ENCODE peak calls at places on chromosomes 13 and 19, in eight cellular contexts. One of them, this sample, is unnamed.

GRCh38 chr13:77836423-77836822 is 82.2 kb downstream of the EDNRB start:
- DNase-seq in heart left ventricle: no peak
- DNase-seq in neural crest cell: no peak
- DNase-seq in coronary artery: no peak
- DNase-seq in astrocyte of the spinal cord: no peak
- DNase-seq in AG04450: no peak
- DNase-seq in mucosa of descending colon: no peak
- DNase-seq in brain microvascular endothelial cell: no peak
- DNase-seq in this sample: no peak

GRCh38 chr19:1265611-1266115 is 3.5 kb upstream of the CIRBP start:
- DNase-seq in heart left ventricle: peak
- DNase-seq in brain microvascular endothelial cell: peak
- DNase-seq in mucosa of descending colon: peak
- DNase-seq in astrocyte of the spinal cord: peak
- DNase-seq in neural crest cell: no peak
- DNase-seq in AG04450: no peak
- DNase-seq in coronary artery: peak
- DNase-seq in this sample: no peak

GRCh38 chr19:16985403-16985802 is 41.2 kb downstream of the CPAMD8 start:
- DNase-seq in brain microvascular endothelial cell: no peak
- DNase-seq in neural crest cell: no peak
- DNase-seq in AG04450: no peak
- DNase-seq in heart left ventricle: no peak
- DNase-seq in coronary artery: no peak
- DNase-seq in mucosa of descending colon: no peak
- DNase-seq in astrocyte of the spinal cord: no peak
- DNase-seq in this sample: no peak

GRCh38 chr19:33514885-33515485 is 6.6 kb downstream of the PEPD start:
- DNase-seq in coronary artery: no peak
- DNase-seq in heart left ventricle: peak
- DNase-seq in astrocyte of the spinal cord: no peak
- DNase-seq in mucosa of descending colon: peak
- DNase-seq in brain microvascular endothelial cell: peak
- DNase-seq in neural crest cell: no peak
- DNase-seq in AG04450: no peak
- DNase-seq in this sample: no peak

GRCh38 chr13:35512271-35512920 is 35.9 kb upstream of the MAB21L1 start:
- DNase-seq in coronary artery: no peak
- DNase-seq in heart left ventricle: peak
- DNase-seq in mucosa of descending colon: no peak
- DNase-seq in AG04450: peak
- DNase-seq in neural crest cell: no peak
- DNase-seq in astrocyte of the spinal cord: peak
- DNase-seq in brain microvascular endothelial cell: peak
- DNase-seq in this sample: no peak

GRCh38 chr19:660793-661426 is 2.1 kb downstream of the RNF126 start:
- DNase-seq in heart left ventricle: peak
- DNase-seq in brain microvascular endothelial cell: no peak
- DNase-seq in neural crest cell: no peak
- DNase-seq in mucosa of descending colon: peak
- DNase-seq in AG04450: no peak
- DNase-seq in astrocyte of the spinal cord: no peak
- DNase-seq in coronary artery: no peak
- DNase-seq in this sample: no peak

GRCh38 chr19:38684078-38684861 is 36.8 kb downstream of the ACTN4 start:
- DNase-seq in AG04450: no peak
- DNase-seq in neural crest cell: no peak
- DNase-seq in mucosa of descending colon: peak
- DNase-seq in brain microvascular endothelial cell: peak
- DNase-seq in astrocyte of the spinal cord: peak
- DNase-seq in coronary artery: peak
- DNase-seq in heart left ventricle: no peak
- DNase-seq in this sample: peak

GRCh38 chr13:108895220-108895704 is 265.9 kb downstream of the MYO16 start:
- DNase-seq in AG04450: no peak
- DNase-seq in mucosa of descending colon: no peak
- DNase-seq in astrocyte of the spinal cord: peak
- DNase-seq in heart left ventricle: no peak
- DNase-seq in coronary artery: no peak
- DNase-seq in neural crest cell: no peak
- DNase-seq in brain microvascular endothelial cell: peak
- DNase-seq in this sample: no peak

GRCh38 chr19:33963514-33963913 is 166.8 kb downstream of the KCTD15 start:
- DNase-seq in neural crest cell: no peak
- DNase-seq in brain microvascular endothelial cell: no peak
- DNase-seq in AG04450: no peak
- DNase-seq in mucosa of descending colon: no peak
- DNase-seq in heart left ventricle: no peak
- DNase-seq in coronary artery: no peak
- DNase-seq in astrocyte of the spinal cord: no peak
- DNase-seq in this sample: no peak

GRCh38 chr13:32297206-32297605 is 18.0 kb downstream of the ZAR1L start:
- DNase-seq in brain microvascular endothelial cell: no peak
- DNase-seq in astrocyte of the spinal cord: no peak
- DNase-seq in heart left ventricle: no peak
- DNase-seq in neural crest cell: no peak
- DNase-seq in mucosa of descending colon: no peak
- DNase-seq in coronary artery: no peak
- DNase-seq in AG04450: no peak
- DNase-seq in this sample: no peak

GRCh38 chr13:99046851-99047250 is 69.0 kb upstream of the DOCK9 start:
- DNase-seq in neural crest cell: no peak
- DNase-seq in mucosa of descending colon: no peak
- DNase-seq in coronary artery: no peak
- DNase-seq in astrocyte of the spinal cord: no peak
- DNase-seq in AG04450: no peak
- DNase-seq in brain microvascular endothelial cell: no peak
- DNase-seq in heart left ventricle: no peak
- DNase-seq in this sample: no peak

GRCh38 chr19:3034845-3035541 is 5.9 kb upstream of the TLE2 start:
- DNase-seq in coronary artery: no peak
- DNase-seq in AG04450: no peak
- DNase-seq in heart left ventricle: no peak
- DNase-seq in astrocyte of the spinal cord: peak
- DNase-seq in mucosa of descending colon: peak
- DNase-seq in neural crest cell: no peak
- DNase-seq in brain microvascular endothelial cell: no peak
- DNase-seq in this sample: no peak

GRCh38 chr19:45331411-45331810 is 8.7 kb upstream of the CKM start:
- DNase-seq in AG04450: no peak
- DNase-seq in brain microvascular endothelial cell: no peak
- DNase-seq in coronary artery: no peak
- DNase-seq in heart left ventricle: no peak
- DNase-seq in astrocyte of the spinal cord: no peak
- DNase-seq in neural crest cell: no peak
- DNase-seq in mucosa of descending colon: no peak
- DNase-seq in this sample: no peak

GRCh38 chr19:42129399-42130253 is 2.6 kb downstream of the POU2F2 start:
- DNase-seq in neural crest cell: no peak
- DNase-seq in coronary artery: no peak
- DNase-seq in heart left ventricle: peak
- DNase-seq in AG04450: no peak
- DNase-seq in astrocyte of the spinal cord: no peak
- DNase-seq in mucosa of descending colon: peak
- DNase-seq in brain microvascular endothelial cell: no peak
- DNase-seq in this sample: peak

GRCh38 chr13:43391021-43391420 is 367.6 kb downstream of the DNAJC15 start:
- DNase-seq in mucosa of descending colon: no peak
- DNase-seq in neural crest cell: no peak
- DNase-seq in heart left ventricle: no peak
- DNase-seq in AG04450: no peak
- DNase-seq in astrocyte of the spinal cord: no peak
- DNase-seq in coronary artery: no peak
- DNase-seq in brain microvascular endothelial cell: no peak
- DNase-seq in this sample: no peak

GRCh38 chr13:113410472-113411201 is 42.7 kb downstream of the ADPRHL1 start:
- DNase-seq in astrocyte of the spinal cord: peak
- DNase-seq in brain microvascular endothelial cell: peak
- DNase-seq in heart left ventricle: no peak
- DNase-seq in mucosa of descending colon: no peak
- DNase-seq in coronary artery: peak
- DNase-seq in AG04450: peak
- DNase-seq in neural crest cell: no peak
- DNase-seq in this sample: no peak

GRCh38 chr13:48727252-48728011 is 73.7 kb downstream of the CYSLTR2 start:
- DNase-seq in mucosa of descending colon: no peak
- DNase-seq in astrocyte of the spinal cord: peak
- DNase-seq in coronary artery: no peak
- DNase-seq in heart left ventricle: peak
- DNase-seq in neural crest cell: no peak
- DNase-seq in AG04450: no peak
- DNase-seq in brain microvascular endothelial cell: no peak
- DNase-seq in this sample: no peak

DNA sequence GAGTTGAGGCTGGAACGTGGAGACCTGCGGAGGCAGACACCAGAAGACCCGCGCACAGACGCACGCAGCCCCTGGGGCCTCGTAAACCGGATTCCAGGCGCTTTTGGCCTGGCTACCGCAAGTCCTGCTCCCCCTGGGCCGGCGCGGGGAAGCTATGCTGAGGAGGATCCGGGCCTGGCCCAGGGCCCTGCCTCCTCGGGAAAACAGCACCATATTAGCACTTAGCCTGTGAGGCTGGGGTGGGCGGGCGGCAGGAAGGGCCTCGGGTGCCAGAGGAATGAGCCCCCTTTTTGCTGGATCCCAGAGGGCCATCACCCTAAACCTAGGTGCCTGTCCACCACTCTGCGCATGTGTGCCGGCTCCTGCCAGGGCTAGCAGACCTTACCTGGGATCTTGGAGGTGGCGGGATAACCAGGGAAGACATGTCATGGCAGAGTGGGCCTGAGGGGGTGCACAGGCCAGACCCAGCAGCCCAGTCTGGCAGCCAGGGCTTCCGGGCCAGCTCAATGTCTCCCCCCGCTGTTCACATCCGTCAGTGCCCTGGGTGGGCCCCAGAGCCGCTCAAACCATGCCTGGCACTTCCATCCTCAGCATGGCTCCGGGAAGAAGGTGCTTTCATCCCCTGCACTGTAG is 7.3 kb downstream of the ELOF1 start:
- DNase-seq in brain microvascular endothelial cell: no peak
- DNase-seq in neural crest cell: no peak
- DNase-seq in AG04450: no peak
- DNase-seq in heart left ventricle: no peak
- DNase-seq in mucosa of descending colon: no peak
- DNase-seq in coronary artery: no peak
- DNase-seq in astrocyte of the spinal cord: no peak
- DNase-seq in this sample: peak
- TF ChIP-seq CTCF in brain microvascular endothelial cell: peak
- TF ChIP-seq CTCF in neural crest cell: peak
- TF ChIP-seq CTCF in AG04450: peak
- TF ChIP-seq CTCF in heart left ventricle: peak
- TF ChIP-seq CTCF in mucosa of descending colon: no peak
- TF ChIP-seq CTCF in coronary artery: no peak
- TF ChIP-seq CTCF in astrocyte of the spinal cord: peak
- TF ChIP-seq CTCF in this sample: peak

DNA sequence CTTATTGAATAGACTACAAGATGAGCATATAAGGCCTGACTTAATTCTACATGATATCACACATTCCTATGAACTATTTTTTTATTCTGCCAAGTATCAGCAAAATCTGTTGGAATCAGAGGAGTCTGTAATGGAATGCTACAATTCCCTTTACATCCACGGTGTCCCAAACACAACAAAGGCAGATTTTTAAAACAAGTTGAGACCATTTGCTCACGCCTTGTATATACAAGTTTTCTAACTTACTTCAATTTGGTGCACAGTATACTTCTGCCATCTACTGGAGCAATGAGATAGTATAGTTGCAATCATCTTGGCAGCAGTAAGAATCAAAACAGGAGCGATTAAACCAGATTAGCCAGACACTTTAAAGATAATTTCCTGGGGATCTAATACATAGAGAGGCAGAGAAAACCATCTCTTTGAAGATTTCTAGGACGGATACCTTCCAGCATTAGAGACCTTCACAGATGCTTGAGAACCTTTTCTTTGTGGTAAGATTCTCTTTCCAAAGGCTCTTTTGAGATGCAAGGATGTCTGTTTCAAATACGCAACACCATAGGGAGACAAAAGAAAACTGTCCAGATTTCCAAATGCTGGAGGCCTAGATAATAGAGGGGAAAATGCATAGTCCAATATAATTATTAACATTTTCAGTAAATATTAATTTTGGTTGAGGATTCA is 302.0 kb upstream of the MIR17HG start:
- DNase-seq in coronary artery: no peak
- DNase-seq in brain microvascular endothelial cell: no peak
- DNase-seq in AG04450: no peak
- DNase-seq in heart left ventricle: no peak
- DNase-seq in neural crest cell: no peak
- DNase-seq in mucosa of descending colon: no peak
- DNase-seq in astrocyte of the spinal cord: peak
- DNase-seq in this sample: peak
- TF ChIP-seq CTCF in coronary artery: no peak
- TF ChIP-seq CTCF in brain microvascular endothelial cell: peak
- TF ChIP-seq CTCF in AG04450: peak
- TF ChIP-seq CTCF in heart left ventricle: peak
- TF ChIP-seq CTCF in neural crest cell: peak
- TF ChIP-seq CTCF in mucosa of descending colon: no peak
- TF ChIP-seq CTCF in astrocyte of the spinal cord: peak
- TF ChIP-seq CTCF in this sample: peak

GRCh38 chr19:7933828-7934725 is 8.1 kb upstream of the CTXN1 start:
- DNase-seq in heart left ventricle: peak
- DNase-seq in AG04450: no peak
- DNase-seq in brain microvascular endothelial cell: no peak
- DNase-seq in astrocyte of the spinal cord: no peak
- DNase-seq in coronary artery: no peak
- DNase-seq in mucosa of descending colon: no peak
- DNase-seq in neural crest cell: no peak
- DNase-seq in this sample: no peak
- TF ChIP-seq CTCF in heart left ventricle: peak
- TF ChIP-seq CTCF in AG04450: no peak
- TF ChIP-seq CTCF in brain microvascular endothelial cell: no peak
- TF ChIP-seq CTCF in astrocyte of the spinal cord: no peak
- TF ChIP-seq CTCF in coronary artery: no peak
- TF ChIP-seq CTCF in mucosa of descending colon: no peak
- TF ChIP-seq CTCF in neural crest cell: peak
- TF ChIP-seq CTCF in this sample: no peak

DNA sequence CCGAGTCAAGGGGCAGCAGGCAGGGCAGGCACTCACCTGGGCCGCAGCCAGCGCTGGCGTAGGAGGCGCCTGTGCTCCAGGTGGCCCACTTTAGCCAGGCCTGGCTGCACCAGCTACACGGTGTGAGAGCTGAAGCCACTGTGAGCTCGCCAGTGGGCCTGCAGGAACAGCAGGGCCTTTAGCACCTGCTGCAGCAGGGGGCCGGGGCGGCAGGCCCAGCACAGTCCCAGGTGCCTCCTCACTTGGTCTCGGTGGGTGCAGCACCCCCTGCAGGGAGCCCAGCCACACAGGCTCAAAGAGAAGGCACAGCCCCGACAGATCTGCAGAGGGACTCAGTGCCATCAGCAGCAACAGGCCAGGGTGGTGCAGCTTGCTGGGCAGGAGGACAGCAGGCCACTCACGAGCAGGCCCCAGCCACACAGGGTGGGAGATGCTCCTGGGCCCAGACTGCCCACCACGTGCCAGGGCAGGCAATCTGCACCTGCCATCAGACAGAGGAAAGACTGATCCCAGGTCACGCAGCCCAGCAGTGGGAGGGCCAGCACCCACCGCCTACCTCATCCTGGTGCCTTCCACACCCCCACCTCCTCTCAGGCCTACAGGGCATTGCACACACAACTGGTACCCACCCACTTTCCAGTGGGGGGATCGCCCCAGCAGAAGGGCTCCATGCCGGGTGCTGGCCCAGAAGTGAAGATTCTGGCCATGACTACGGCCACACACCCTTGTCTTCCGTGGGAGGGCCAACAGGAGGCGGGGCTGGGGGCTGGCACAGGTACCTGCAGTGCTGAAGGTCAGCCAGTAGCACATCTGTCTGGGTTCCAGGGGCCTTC is 15.8 kb downstream of the ARHGAP33 start:
- DNase-seq in mucosa of descending colon: no peak
- DNase-seq in coronary artery: no peak
- DNase-seq in heart left ventricle: no peak
- DNase-seq in brain microvascular endothelial cell: no peak
- DNase-seq in astrocyte of the spinal cord: no peak
- DNase-seq in AG04450: no peak
- DNase-seq in neural crest cell: no peak
- DNase-seq in this sample: no peak
- TF ChIP-seq CTCF in mucosa of descending colon: no peak
- TF ChIP-seq CTCF in coronary artery: no peak
- TF ChIP-seq CTCF in heart left ventricle: no peak
- TF ChIP-seq CTCF in brain microvascular endothelial cell: peak
- TF ChIP-seq CTCF in astrocyte of the spinal cord: no peak
- TF ChIP-seq CTCF in AG04450: no peak
- TF ChIP-seq CTCF in neural crest cell: no peak
- TF ChIP-seq CTCF in this sample: peak